ENCODE peak calls at places on chromosomes 5 and 9, in six cellular contexts. G is brain microvascular endothelial cell, W is suprapubic skin, O is pancreas, N is GM23338, R is body of pancreas. I is an unnamed sample.

GRCh38 chr9:85056203-85056572 is 386.7 kb downstream of the NTRK2 start:
- DNase-seq in G (no peak), W (no peak), O (no peak), N (no peak), R (no peak), I (no peak)

GRCh38 chr9:97518166-97518908 is 16.9 kb downstream of the TMOD1 start:
- DNase-seq in G (no peak), W (no peak), O (no peak), N (no peak), R (no peak), I (no peak)

GRCh38 chr5:12793373-12793772 is 889.1 kb upstream of the CTNND2 start:
- DNase-seq in G (no peak), W (no peak), O (no peak), N (no peak), R (no peak), I (no peak)

GRCh38 chr9:89427621-89428221 is 70.2 kb downstream of the SEMA4D start:
- DNase-seq in G (no peak), W (no peak), O (no peak), N (no peak), R (no peak), I (no peak)

GRCh38 chr5:96651948-96652753 is 10.0 kb upstream of the CAST start:
- DNase-seq in G (no peak), W (no peak), O (no peak), N (peak; percentile 73), R (no peak), I (no peak)

GRCh38 chr9:25517701-25518100 is 160.5 kb downstream of the TUSC1 start:
- DNase-seq in G (no peak), W (no peak), O (no peak), N (no peak), R (no peak), I (no peak)

GRCh38 chr5:128403350-128403749 is 134.7 kb downstream of the FBN2 start:
- DNase-seq in G (no peak), W (no peak), O (no peak), N (no peak), R (no peak), I (no peak)

GRCh38 chr9:89189215-89189614 is 10.6 kb upstream of the SHC3 start:
- DNase-seq in G (no peak), W (no peak), O (no peak), N (no peak), R (no peak), I (no peak)

GRCh38 chr9:14415947-14416346 is 102.0 kb upstream of the NFIB start:
- DNase-seq in G (peak; percentile 70), W (no peak), O (no peak), N (no peak), R (no peak), I (no peak)

GRCh38 chr5:78628260-78629024 is 20.1 kb downstream of the LHFPL2 start:
- DNase-seq in G (no peak), W (no peak), O (no peak), N (no peak), R (no peak), I (no peak)

GRCh38 chr5:78627766-78628165 is 20.8 kb downstream of the LHFPL2 start:
- DNase-seq in G (peak; percentile 58), W (no peak), O (no peak), N (no peak), R (no peak), I (no peak)

GRCh38 chr5:78624992-78625391 is 23.6 kb downstream of the LHFPL2 start:
- DNase-seq in G (no peak), W (no peak), O (no peak), N (no peak), R (no peak), I (no peak)

GRCh38 chr5:78626009-78626571 is 22.5 kb downstream of the LHFPL2 start:
- DNase-seq in G (no peak), W (no peak), O (no peak), N (no peak), R (no peak), I (no peak)

GRCh38 chr5:78627175-78627574 is 21.4 kb downstream of the LHFPL2 start:
- DNase-seq in G (no peak), W (no peak), O (no peak), N (no peak), R (no peak), I (no peak)
- TF ChIP-seq CTCF in G (peak; percentile 75), W (no peak), O (no peak), N (peak; percentile 38), R (peak; percentile 13), I (peak; percentile 27)

GRCh38 chr9:70411930-70412677 is 2.4 kb downstream of the KLF9 start:
- DNase-seq in G (peak; percentile 75), W (peak; percentile 86), O (peak; percentile 81), N (peak; percentile 72), R (peak; percentile 77), I (peak; percentile 95)
- H3K27ac ChIP-seq in G (peak overlapping the region; percentile 98), W (peak overlapping the region; percentile 100), O (peak overlapping the region; percentile 100), N (no peak overlapping the region), R (peak overlapping the region; percentile 100), I (peak overlapping the region; percentile 99)

DNA sequence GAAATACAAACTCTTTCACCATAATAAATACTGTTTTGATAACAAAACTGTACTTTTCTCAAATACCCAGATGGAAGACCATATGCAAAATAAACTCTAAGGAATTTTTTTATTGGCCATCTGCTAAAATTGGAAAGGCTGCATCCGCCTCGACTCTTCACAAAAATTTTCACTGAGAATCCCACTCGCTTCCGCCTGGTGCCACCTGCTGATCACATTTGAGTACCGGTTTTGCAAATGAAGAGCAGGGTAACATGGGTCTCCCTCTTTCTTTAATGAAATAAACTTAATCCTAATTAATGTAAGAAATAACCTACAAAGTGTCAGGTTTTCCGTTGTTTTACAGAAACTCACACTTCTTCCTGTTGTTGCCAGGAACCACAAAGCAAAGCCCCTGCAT is 76.3 kb downstream of the TTLL11 start:
- DNase-seq in G (no peak), W (no peak), O (no peak), N (peak; percentile 41), R (no peak), I (no peak)
- TF ChIP-seq CTCF in G (peak; percentile 63), W (no peak), O (no peak), N (peak; percentile 47), R (peak; percentile 14), I (peak; percentile 51)

GRCh38 chr5:72036951-72037350 is 70.3 kb upstream of the MAP1B start:
- DNase-seq in G (peak; percentile 4), W (no peak), O (no peak), N (peak; percentile 43), R (no peak), I (peak; percentile 75)
- H3K27ac ChIP-seq in G (no peak overlapping the region), W (no peak overlapping the region), O (no peak overlapping the region), N (no peak overlapping the region), R (no peak overlapping the region), I (no peak overlapping the region)

DNA sequence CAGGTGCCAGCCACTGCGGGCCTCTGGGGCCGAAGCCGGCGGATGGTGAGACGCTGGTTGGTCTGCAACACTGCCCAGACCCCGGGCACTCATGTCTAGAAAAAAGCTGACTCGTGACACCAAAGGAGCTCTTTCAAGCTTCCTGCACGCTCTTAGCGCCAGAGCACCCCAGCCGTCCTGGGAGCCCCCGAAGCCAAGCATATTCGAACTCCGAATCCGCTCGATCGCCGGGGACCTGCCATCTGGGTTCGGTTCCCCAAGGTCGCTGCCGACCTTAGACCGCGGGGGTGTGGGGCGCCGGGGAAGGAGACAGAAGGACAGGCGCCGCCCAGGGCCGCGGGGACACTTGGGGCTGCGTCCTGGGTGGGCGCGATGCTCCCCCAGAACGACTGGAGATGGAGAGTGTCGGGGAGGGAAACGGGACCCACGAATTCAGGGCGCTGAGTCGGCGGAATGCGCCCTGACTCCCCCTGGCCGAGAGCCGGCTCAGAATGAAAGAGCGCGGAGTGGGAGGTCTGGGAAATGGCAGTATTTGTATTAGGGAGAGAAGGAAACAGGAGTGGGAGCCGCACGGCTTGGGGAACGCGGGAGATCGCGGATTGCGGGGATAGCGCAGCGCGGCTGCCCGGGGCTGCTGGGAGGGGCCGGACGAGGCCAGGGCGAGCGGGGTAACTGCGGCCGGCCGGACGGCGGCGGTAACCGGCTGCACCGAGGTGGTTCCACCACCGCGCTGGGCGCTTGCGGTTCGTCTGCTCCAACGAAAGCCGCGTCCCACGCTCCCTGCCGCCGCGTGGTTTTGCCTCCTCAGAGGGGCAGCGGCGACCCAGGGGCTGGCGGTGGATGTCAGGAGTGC is 20.1 kb upstream of the MARCHF6 start:
- DNase-seq in G (no peak), W (no peak), O (peak; percentile 85), N (peak; percentile 75), R (peak; percentile 62), I (no peak)
- TF ChIP-seq CTCF in G (no peak), W (no peak), O (no peak), N (no peak), R (peak; percentile 39), I (no peak)

GRCh38 chr9:124834586-124834985 is 18.7 kb upstream of the WDR38 start:
- DNase-seq in G (no peak), W (no peak), O (peak; percentile 52), N (no peak), R (peak; percentile 24), I (peak; percentile 93)

GRCh38 chr9:124830593-124830992 is 22.7 kb upstream of the WDR38 start:
- DNase-seq in G (no peak), W (no peak), O (no peak), N (no peak), R (no peak), I (no peak)

GRCh38 chr9:124835026-124835501 is 18.2 kb upstream of the WDR38 start:
- DNase-seq in G (peak; percentile 91), W (no peak), O (peak; percentile 90), N (no peak), R (peak; percentile 86), I (peak; percentile 95)

GRCh38 chr9:124828679-124829669 is 24.3 kb upstream of the WDR38 start:
- DNase-seq in G (no peak), W (no peak), O (no peak), N (no peak), R (no peak), I (no peak)

GRCh38 chr9:124831642-124832364 is 21.5 kb upstream of the WDR38 start:
- DNase-seq in G (no peak), W (peak; percentile 71), O (peak; percentile 77), N (no peak), R (peak; percentile 72), I (no peak)
- H3K27ac ChIP-seq in G (no peak overlapping the region), W (no peak overlapping the region), O (no peak overlapping the region), N (no peak overlapping the region), R (peak overlapping the region; percentile 41), I (peak overlapping the region; percentile 95)

I was measured in RWPE1.